ENCODE peak calls at places on chromosome 10, in four cellular contexts. A, P, J and B are unnamed samples.

GRCh38 chr10:71090801-71091200 is 121.6 kb upstream of the UNC5B start:
- DNase-seq in P (no peak), J (no peak), A (no peak), B (no peak)

GRCh38 chr10:103553743-103554487 is 60.4 kb downstream of the NEURL1 start:
- DNase-seq in A (no peak), P (no peak), J (no peak), B (no peak)

GRCh38 chr10:50937230-50937907 is 51.9 kb upstream of the A1CF start:
- DNase-seq in J (peak; percentile 90), P (no peak), A (no peak), B (peak; percentile 38)

GRCh38 chr10:36688717-36689116 is 436.7 kb upstream of the ANKRD30A start:
- DNase-seq in J (no peak), A (no peak), P (no peak), B (no peak)

GRCh38 chr10:50552308-50552707 is 71.4 kb downstream of the SGMS1 start:
- DNase-seq in J (no peak), P (no peak), A (peak; percentile 95), B (no peak)

GRCh38 chr10:124287071-124287685 is 131.5 kb downstream of the OAT start:
- DNase-seq in A (no peak), J (no peak), P (peak; percentile 6), B (no peak)

GRCh38 chr10:22505923-22506685 is 160.8 kb downstream of the SPAG6 start:
- DNase-seq in A (no peak), P (peak; percentile 65), J (peak; percentile 30), B (no peak)

GRCh38 chr10:49284356-49284755 is 14.6 kb upstream of the C10orf71 start:
- DNase-seq in A (no peak), J (no peak), P (no peak), B (no peak)

GRCh38 chr10:21311426-21311825 is 214.1 kb downstream of the SKIDA1 start:
- DNase-seq in A (no peak), P (no peak), J (no peak), B (no peak)

GRCh38 chr10:1423676-1424253 is 313.6 kb downstream of the ADARB2 start:
- DNase-seq in P (no peak), A (no peak), J (no peak), B (no peak)

GRCh38 chr10:5434017-5434753 is 21.8 kb downstream of the NET1 start:
- DNase-seq in J (peak; percentile 43), A (no peak), P (no peak), B (peak; percentile 72)

GRCh38 chr10:11145498-11145855 is 127.8 kb downstream of the CELF2 start:
- DNase-seq in P (peak; percentile 63), J (no peak), A (no peak), B (no peak)

GRCh38 chr10:5655003-5655600 is 11.3 kb downstream of the ASB13 start:
- DNase-seq in P (peak; percentile 75), J (no peak), A (no peak), B (no peak)

GRCh38 chr10:125156196-125156595 is 4.2 kb downstream of the CTBP2 start:
- DNase-seq in A (no peak), J (no peak), P (no peak), B (peak; percentile 28)

GRCh38 chr10:78655941-78656340 is 412.8 kb upstream of the ZMIZ1 start:
- DNase-seq in J (no peak), P (no peak), A (no peak), B (no peak)

GRCh38 chr10:49230004-49230403 is 41.8 kb upstream of the TMEM273 start:
- DNase-seq in A (no peak), J (no peak), P (no peak), B (no peak)

GRCh38 chr10:72846225-72846624 is 47.3 kb upstream of the OIT3 start:
- DNase-seq in P (no peak), J (peak; percentile 100), A (peak; percentile 26), B (peak; percentile 94)

GRCh38 chr10:10976652-10977051 is 41.0 kb upstream of the CELF2 start:
- DNase-seq in P (no peak), J (no peak), A (no peak), B (no peak)

GRCh38 chr10:77737608-77738007 is 100.0 kb upstream of the KCNMA1 start:
- DNase-seq in P (no peak), J (peak; percentile 99), A (peak; percentile 91), B (peak; percentile 97)

GRCh38 chr10:77371421-77371820 is 266.2 kb downstream of the KCNMA1 start:
- DNase-seq in A (no peak), P (no peak), J (no peak), B (no peak)